ENCODE peak calls at places on chromosome 17, in four cellular contexts. One of them, this sample, is unnamed. For H3K4me1, the result is how much of the 10 kb centered on the place peaks cover.

GRCh38 chr17:15262291-15263205 is 2.6 kb downstream of the PMP22 start:
- DNase-seq in left lung: peak
- DNase-seq in SJSA1: peak
- DNase-seq in psoas muscle: peak
- DNase-seq in this sample: peak

GRCh38 chr17:8185580-8186445 is 4.2 kb downstream of the BORCS6 start:
- DNase-seq in left lung: peak
- DNase-seq in SJSA1: peak
- DNase-seq in psoas muscle: peak
- DNase-seq in this sample: peak

GRCh38 chr17:42288985-42289862 is 926 bp downstream of the STAT5A start:
- DNase-seq in psoas muscle: peak
- DNase-seq in left lung: peak
- DNase-seq in SJSA1: no peak
- DNase-seq in this sample: peak

GRCh38 chr17:81164464-81165245 is 652 bp upstream of the PVALEF start:
- DNase-seq in psoas muscle: no peak
- DNase-seq in left lung: no peak
- DNase-seq in SJSA1: no peak
- DNase-seq in this sample: no peak

GRCh38 chr17:44079877-44080821 is 9.6 kb downstream of the G6PC3 start:
- DNase-seq in left lung: no peak
- DNase-seq in psoas muscle: no peak
- DNase-seq in SJSA1: no peak
- DNase-seq in this sample: no peak

GRCh38 chr17:73470369-73470768 is 158.6 kb upstream of the CDC42EP4 start:
- DNase-seq in SJSA1: no peak
- DNase-seq in psoas muscle: no peak
- DNase-seq in left lung: no peak
- DNase-seq in this sample: no peak

GRCh38 chr17:38343608-38343980 is at the start of gene GPR179:
- DNase-seq in SJSA1: no peak
- DNase-seq in psoas muscle: no peak
- DNase-seq in left lung: no peak
- DNase-seq in this sample: no peak

GRCh38 chr17:61486135-61487120 is 34.2 kb downstream of the TBX4 start:
- DNase-seq in SJSA1: no peak
- DNase-seq in psoas muscle: no peak
- DNase-seq in left lung: no peak
- DNase-seq in this sample: no peak

GRCh38 chr17:8611671-8612298 is 18.7 kb downstream of the MYH10 start:
- DNase-seq in psoas muscle: no peak
- DNase-seq in left lung: no peak
- DNase-seq in SJSA1: peak
- DNase-seq in this sample: no peak

GRCh38 chr17:2593846-2594656 is 597 bp downstream of the PAFAH1B1 start:
- DNase-seq in psoas muscle: peak
- DNase-seq in left lung: peak
- DNase-seq in SJSA1: peak
- DNase-seq in this sample: peak

GRCh38 chr17:83084214-83084613 is 4.8 kb downstream of the METRNL start:
- DNase-seq in SJSA1: no peak
- DNase-seq in left lung: no peak
- DNase-seq in psoas muscle: no peak
- DNase-seq in this sample: no peak

GRCh38 chr17:73231841-73232586 is 29.7 kb downstream of the CPSF4L start:
- DNase-seq in left lung: peak
- DNase-seq in psoas muscle: peak
- DNase-seq in SJSA1: peak
- DNase-seq in this sample: peak

GRCh38 chr17:40122466-40122943 is 734 bp downstream of the MSL1 start:
- DNase-seq in psoas muscle: peak
- DNase-seq in SJSA1: peak
- DNase-seq in left lung: no peak
- DNase-seq in this sample: peak

GRCh38 chr17:44636562-44636961 is 19.7 kb upstream of the MEIOC start:
- DNase-seq in left lung: no peak
- DNase-seq in SJSA1: peak
- DNase-seq in psoas muscle: no peak
- DNase-seq in this sample: no peak

GRCh38 chr17:14664511-14664910 is 363.6 kb downstream of the HS3ST3B1 start:
- DNase-seq in psoas muscle: no peak
- DNase-seq in left lung: no peak
- DNase-seq in SJSA1: no peak
- DNase-seq in this sample: no peak

GRCh38 chr17:350706-351435 is 1.7 kb downstream of the RPH3AL start:
- DNase-seq in left lung: peak
- DNase-seq in psoas muscle: peak
- DNase-seq in SJSA1: no peak
- DNase-seq in this sample: peak

GRCh38 chr17:57453841-57454240 is 197.5 kb downstream of the MSI2 start:
- DNase-seq in left lung: no peak
- DNase-seq in psoas muscle: no peak
- DNase-seq in SJSA1: no peak
- DNase-seq in this sample: no peak

GRCh38 chr17:59361916-59362810 is 30.7 kb downstream of the YPEL2 start:
- DNase-seq in left lung: no peak
- DNase-seq in psoas muscle: no peak
- DNase-seq in SJSA1: peak
- DNase-seq in this sample: no peak

GRCh38 chr17:1713878-1714487 is 3.8 kb upstream of the TLCD2 start:
- DNase-seq in left lung: no peak
- DNase-seq in psoas muscle: no peak
- DNase-seq in SJSA1: peak
- DNase-seq in this sample: peak

GRCh38 chr17:66507103-66507923 is 204.9 kb downstream of the PRKCA start:
- DNase-seq in psoas muscle: peak
- DNase-seq in left lung: peak
- DNase-seq in SJSA1: peak
- DNase-seq in this sample: peak

GRCh38 chr17:6755281-6755680 is 565 bp upstream of the XAF1 start:
- DNase-seq in SJSA1: no peak
- DNase-seq in psoas muscle: peak
- DNase-seq in left lung: peak
- DNase-seq in this sample: peak

GRCh38 chr17:69227536-69227935 is 1.1 kb downstream of the ABCA10 start:
- DNase-seq in left lung: no peak
- DNase-seq in psoas muscle: no peak
- DNase-seq in SJSA1: no peak
- DNase-seq in this sample: no peak

GRCh38 chr17:17874478-17874877 is 37.7 kb upstream of the SREBF1 start:
- DNase-seq in psoas muscle: no peak
- DNase-seq in SJSA1: no peak
- DNase-seq in left lung: no peak
- DNase-seq in this sample: no peak

GRCh38 chr17:42901535-42902229 is 1.1 kb downstream of the G6PC1 start:
- DNase-seq in SJSA1: no peak
- DNase-seq in left lung: no peak
- DNase-seq in psoas muscle: no peak
- DNase-seq in this sample: no peak

GRCh38 chr17:15403276-15403939 is 62.0 kb upstream of the TEKT3 start:
- DNase-seq in psoas muscle: no peak
- DNase-seq in left lung: no peak
- DNase-seq in SJSA1: no peak
- DNase-seq in this sample: no peak

GRCh38 chr17:28928061-28928460 is 23.3 kb downstream of the PHF12 start:
- DNase-seq in SJSA1: no peak
- DNase-seq in left lung: no peak
- DNase-seq in psoas muscle: no peak
- DNase-seq in this sample: no peak

GRCh38 chr17:46841561-46842379 is 9.6 kb upstream of the WNT9B start:
- DNase-seq in left lung: no peak
- DNase-seq in psoas muscle: no peak
- DNase-seq in SJSA1: no peak
- DNase-seq in this sample: no peak

GRCh38 chr17:70855401-70856054 is 686.2 kb downstream of the KCNJ2 start:
- DNase-seq in SJSA1: no peak
- DNase-seq in psoas muscle: no peak
- DNase-seq in left lung: no peak
- DNase-seq in this sample: no peak

GRCh38 chr17:10119203-10120112 is 78.9 kb downstream of the GAS7 start:
- DNase-seq in left lung: peak
- DNase-seq in psoas muscle: peak
- DNase-seq in SJSA1: no peak
- DNase-seq in this sample: no peak

GRCh38 chr17:67208232-67208631 is 36.8 kb downstream of the HELZ start:
- DNase-seq in SJSA1: no peak
- DNase-seq in left lung: no peak
- DNase-seq in psoas muscle: no peak
- DNase-seq in this sample: no peak

GRCh38 chr17:7651959-7652658 is 1.4 kb downstream of the ATP1B2 start:
- DNase-seq in left lung: no peak
- DNase-seq in SJSA1: no peak
- DNase-seq in psoas muscle: no peak
- DNase-seq in this sample: no peak

GRCh38 chr17:79802039-79802735 is 5.3 kb upstream of the CBX8 start:
- DNase-seq in SJSA1: no peak
- DNase-seq in left lung: no peak
- DNase-seq in psoas muscle: no peak
- DNase-seq in this sample: no peak
- H3K4me1 ChIP-seq in SJSA1: half or more
- H3K4me1 ChIP-seq in left lung: half or more
- H3K4me1 ChIP-seq in psoas muscle: under half
- H3K4me1 ChIP-seq in this sample: under half

DNA sequence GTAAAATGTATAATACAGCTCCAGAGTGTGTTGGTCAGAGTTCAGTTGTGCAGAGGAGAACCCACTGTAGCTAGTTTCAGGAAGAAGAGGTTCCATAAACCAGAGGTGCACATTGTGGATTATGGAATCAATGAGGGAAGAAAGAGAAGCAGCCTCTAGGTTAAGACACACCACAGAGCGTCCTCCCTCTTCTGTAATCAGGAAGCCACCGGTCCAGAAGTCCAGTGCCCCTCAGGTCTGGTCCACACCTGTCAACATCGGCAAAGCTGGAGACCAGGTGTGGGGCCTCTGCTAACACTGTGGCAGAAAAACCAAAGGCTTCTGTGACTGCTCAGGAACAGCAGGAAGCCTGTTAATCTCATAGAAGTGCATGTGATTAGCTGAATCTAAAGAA is 23.4 kb downstream of the LIMD2 start:
- DNase-seq in SJSA1: no peak
- DNase-seq in psoas muscle: no peak
- DNase-seq in left lung: no peak
- DNase-seq in this sample: no peak
- H3K4me1 ChIP-seq in SJSA1: under half
- H3K4me1 ChIP-seq in psoas muscle: under half
- H3K4me1 ChIP-seq in left lung: half or more
- H3K4me1 ChIP-seq in this sample: under half

DNA sequence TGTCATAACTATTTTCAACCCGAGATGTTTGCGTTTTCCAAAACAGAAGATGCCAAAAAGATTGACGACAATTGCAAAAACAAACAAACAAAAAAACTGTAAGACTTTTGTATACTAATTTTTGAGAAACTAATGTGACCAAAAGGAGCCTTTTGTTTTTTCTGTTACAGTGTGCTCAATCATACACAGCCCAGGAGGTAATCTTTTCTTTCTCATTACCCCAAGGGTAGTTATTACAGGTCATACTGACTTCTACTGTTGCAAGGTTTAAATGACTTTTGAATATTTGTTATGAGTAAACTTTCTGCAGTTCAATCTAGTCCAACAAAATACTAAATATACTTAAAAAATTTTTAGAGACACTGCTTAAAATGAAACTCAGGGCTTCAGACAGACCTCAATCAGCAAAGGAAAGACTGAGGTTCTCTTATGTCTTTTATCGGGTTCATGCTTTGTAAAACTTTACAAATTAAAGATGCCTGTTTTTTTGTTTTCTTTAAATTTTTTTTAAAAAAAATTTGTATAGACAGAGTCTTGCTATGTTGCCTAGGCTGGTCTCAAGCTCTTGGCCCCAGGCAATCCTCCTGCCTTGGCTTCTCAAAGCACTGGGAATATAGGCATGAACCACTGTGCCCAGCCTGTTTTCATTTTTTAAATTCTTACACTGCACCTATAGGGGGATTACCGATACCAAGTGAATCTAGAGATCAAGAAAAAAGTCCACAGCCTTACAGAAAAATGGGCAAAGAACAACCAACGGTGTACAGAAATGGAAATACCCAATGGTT is 47.6 kb downstream of the SPOP start:
- DNase-seq in left lung: no peak
- DNase-seq in SJSA1: no peak
- DNase-seq in psoas muscle: no peak
- DNase-seq in this sample: no peak
- H3K4me1 ChIP-seq in left lung: half or more
- H3K4me1 ChIP-seq in SJSA1: half or more
- H3K4me1 ChIP-seq in psoas muscle: half or more
- H3K4me1 ChIP-seq in this sample: under half

DNA sequence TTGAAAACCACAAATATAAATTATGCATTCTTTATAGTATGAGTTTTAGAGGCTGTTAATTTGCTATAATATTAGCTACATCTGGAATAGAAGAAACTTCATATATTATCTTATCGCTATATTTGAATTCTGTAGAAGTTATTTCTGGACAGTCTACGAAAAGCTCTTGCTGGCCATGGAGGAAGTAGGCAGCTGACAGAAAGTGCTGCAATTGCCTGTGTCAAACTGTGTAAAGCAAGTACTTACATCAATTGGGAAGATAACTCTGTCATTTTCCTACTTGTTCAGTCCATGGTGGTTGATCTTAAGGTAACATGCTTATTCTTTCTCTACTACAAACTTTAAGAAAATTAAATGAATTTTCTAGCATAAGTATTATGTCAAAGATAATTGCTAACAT is 96.8 kb downstream of the OMG start:
- DNase-seq in left lung: no peak
- DNase-seq in SJSA1: no peak
- DNase-seq in psoas muscle: no peak
- DNase-seq in this sample: no peak
- H3K4me1 ChIP-seq in left lung: under half
- H3K4me1 ChIP-seq in SJSA1: under half
- H3K4me1 ChIP-seq in psoas muscle: under half
- H3K4me1 ChIP-seq in this sample: under half

GRCh38 chr17:48241770-48242497 is 134.4 kb downstream of the SNX11 start:
- DNase-seq in SJSA1: no peak
- DNase-seq in left lung: no peak
- DNase-seq in psoas muscle: no peak
- DNase-seq in this sample: no peak
- H3K4me1 ChIP-seq in SJSA1: half or more
- H3K4me1 ChIP-seq in left lung: under half
- H3K4me1 ChIP-seq in psoas muscle: under half
- H3K4me1 ChIP-seq in this sample: under half